ENCODE peak calls at places on chromosome 20, in nine cellular contexts. One of them, this sample, is unnamed.

GRCh38 chr20:19909696-19910095 is 107.5 kb upstream of the NAA20 start:
- DNase-seq in HCT116: no peak
- DNase-seq in transverse colon: peak
- DNase-seq in H1: no peak
- DNase-seq in endothelial cell of umbilical vein: no peak
- DNase-seq in prostate gland: no peak
- DNase-seq in breast epithelium: no peak
- DNase-seq in suprapubic skin: peak
- DNase-seq in stomach: peak
- DNase-seq in this sample: no peak

GRCh38 chr20:34043025-34043424 is 49.3 kb downstream of the RALY start:
- DNase-seq in endothelial cell of umbilical vein: no peak
- DNase-seq in suprapubic skin: no peak
- DNase-seq in HCT116: no peak
- DNase-seq in breast epithelium: no peak
- DNase-seq in stomach: no peak
- DNase-seq in H1: no peak
- DNase-seq in prostate gland: no peak
- DNase-seq in transverse colon: no peak
- DNase-seq in this sample: no peak

GRCh38 chr20:25495189-25495824 is 87.8 kb downstream of the GINS1 start:
- DNase-seq in H1: no peak
- DNase-seq in stomach: no peak
- DNase-seq in HCT116: no peak
- DNase-seq in suprapubic skin: no peak
- DNase-seq in endothelial cell of umbilical vein: no peak
- DNase-seq in transverse colon: no peak
- DNase-seq in breast epithelium: no peak
- DNase-seq in prostate gland: no peak
- DNase-seq in this sample: no peak

GRCh38 chr20:53763707-53764415 is 170.2 kb upstream of the ZNF217 start:
- DNase-seq in transverse colon: peak
- DNase-seq in HCT116: no peak
- DNase-seq in endothelial cell of umbilical vein: peak
- DNase-seq in suprapubic skin: no peak
- DNase-seq in breast epithelium: no peak
- DNase-seq in prostate gland: peak
- DNase-seq in stomach: peak
- DNase-seq in H1: peak
- DNase-seq in this sample: no peak

GRCh38 chr20:24631173-24631505 is 161.7 kb downstream of the SYNDIG1 start:
- DNase-seq in endothelial cell of umbilical vein: no peak
- DNase-seq in HCT116: no peak
- DNase-seq in H1: no peak
- DNase-seq in transverse colon: no peak
- DNase-seq in stomach: no peak
- DNase-seq in breast epithelium: no peak
- DNase-seq in prostate gland: no peak
- DNase-seq in suprapubic skin: no peak
- DNase-seq in this sample: no peak

GRCh38 chr20:7775072-7775471 is 165.2 kb downstream of the HAO1 start:
- DNase-seq in H1: no peak
- DNase-seq in transverse colon: no peak
- DNase-seq in breast epithelium: no peak
- DNase-seq in suprapubic skin: no peak
- DNase-seq in stomach: no peak
- DNase-seq in prostate gland: no peak
- DNase-seq in HCT116: no peak
- DNase-seq in endothelial cell of umbilical vein: no peak
- DNase-seq in this sample: no peak

GRCh38 chr20:50948132-50948785 is 10.1 kb downstream of the DPM1 start:
- DNase-seq in transverse colon: no peak
- DNase-seq in suprapubic skin: no peak
- DNase-seq in prostate gland: no peak
- DNase-seq in HCT116: no peak
- DNase-seq in H1: no peak
- DNase-seq in stomach: no peak
- DNase-seq in endothelial cell of umbilical vein: no peak
- DNase-seq in breast epithelium: no peak
- DNase-seq in this sample: no peak

GRCh38 chr20:2815242-2815900 is 584 bp downstream of the C20orf141 start:
- DNase-seq in HCT116: no peak
- DNase-seq in suprapubic skin: no peak
- DNase-seq in stomach: no peak
- DNase-seq in endothelial cell of umbilical vein: no peak
- DNase-seq in transverse colon: no peak
- DNase-seq in H1: no peak
- DNase-seq in breast epithelium: peak
- DNase-seq in prostate gland: no peak
- DNase-seq in this sample: no peak

GRCh38 chr20:63444548-63444947 is 27.9 kb downstream of the KCNQ2 start:
- DNase-seq in transverse colon: no peak
- DNase-seq in endothelial cell of umbilical vein: no peak
- DNase-seq in HCT116: no peak
- DNase-seq in stomach: no peak
- DNase-seq in prostate gland: no peak
- DNase-seq in suprapubic skin: no peak
- DNase-seq in H1: no peak
- DNase-seq in breast epithelium: no peak
- DNase-seq in this sample: no peak

GRCh38 chr20:63441136-63441776 is 31.2 kb downstream of the KCNQ2 start:
- DNase-seq in endothelial cell of umbilical vein: no peak
- DNase-seq in H1: no peak
- DNase-seq in prostate gland: no peak
- DNase-seq in HCT116: no peak
- DNase-seq in stomach: no peak
- DNase-seq in suprapubic skin: no peak
- DNase-seq in transverse colon: no peak
- DNase-seq in breast epithelium: no peak
- DNase-seq in this sample: no peak

GRCh38 chr20:63441777-63442493 is 30.5 kb downstream of the KCNQ2 start:
- DNase-seq in endothelial cell of umbilical vein: peak
- DNase-seq in HCT116: peak
- DNase-seq in stomach: peak
- DNase-seq in suprapubic skin: no peak
- DNase-seq in H1: no peak
- DNase-seq in breast epithelium: no peak
- DNase-seq in prostate gland: peak
- DNase-seq in transverse colon: peak
- DNase-seq in this sample: peak

GRCh38 chr20:63445075-63445734 is 27.2 kb downstream of the KCNQ2 start:
- DNase-seq in transverse colon: no peak
- DNase-seq in suprapubic skin: no peak
- DNase-seq in H1: no peak
- DNase-seq in prostate gland: no peak
- DNase-seq in stomach: no peak
- DNase-seq in HCT116: no peak
- DNase-seq in endothelial cell of umbilical vein: no peak
- DNase-seq in breast epithelium: no peak
- DNase-seq in this sample: no peak

GRCh38 chr20:63443606-63444395 is 28.7 kb downstream of the KCNQ2 start:
- DNase-seq in H1: no peak
- DNase-seq in prostate gland: no peak
- DNase-seq in endothelial cell of umbilical vein: no peak
- DNase-seq in HCT116: no peak
- DNase-seq in suprapubic skin: no peak
- DNase-seq in stomach: no peak
- DNase-seq in breast epithelium: no peak
- DNase-seq in transverse colon: no peak
- DNase-seq in this sample: no peak
- TF ChIP-seq POLR2A in H1: no peak
- TF ChIP-seq POLR2A in prostate gland: no peak
- TF ChIP-seq POLR2A in endothelial cell of umbilical vein: no peak
- TF ChIP-seq POLR2A in HCT116: no peak
- TF ChIP-seq POLR2A in suprapubic skin: no peak
- TF ChIP-seq POLR2A in stomach: no peak
- TF ChIP-seq POLR2A in breast epithelium: no peak
- TF ChIP-seq POLR2A in transverse colon: no peak
- TF ChIP-seq POLR2A in this sample: no peak

DNA sequence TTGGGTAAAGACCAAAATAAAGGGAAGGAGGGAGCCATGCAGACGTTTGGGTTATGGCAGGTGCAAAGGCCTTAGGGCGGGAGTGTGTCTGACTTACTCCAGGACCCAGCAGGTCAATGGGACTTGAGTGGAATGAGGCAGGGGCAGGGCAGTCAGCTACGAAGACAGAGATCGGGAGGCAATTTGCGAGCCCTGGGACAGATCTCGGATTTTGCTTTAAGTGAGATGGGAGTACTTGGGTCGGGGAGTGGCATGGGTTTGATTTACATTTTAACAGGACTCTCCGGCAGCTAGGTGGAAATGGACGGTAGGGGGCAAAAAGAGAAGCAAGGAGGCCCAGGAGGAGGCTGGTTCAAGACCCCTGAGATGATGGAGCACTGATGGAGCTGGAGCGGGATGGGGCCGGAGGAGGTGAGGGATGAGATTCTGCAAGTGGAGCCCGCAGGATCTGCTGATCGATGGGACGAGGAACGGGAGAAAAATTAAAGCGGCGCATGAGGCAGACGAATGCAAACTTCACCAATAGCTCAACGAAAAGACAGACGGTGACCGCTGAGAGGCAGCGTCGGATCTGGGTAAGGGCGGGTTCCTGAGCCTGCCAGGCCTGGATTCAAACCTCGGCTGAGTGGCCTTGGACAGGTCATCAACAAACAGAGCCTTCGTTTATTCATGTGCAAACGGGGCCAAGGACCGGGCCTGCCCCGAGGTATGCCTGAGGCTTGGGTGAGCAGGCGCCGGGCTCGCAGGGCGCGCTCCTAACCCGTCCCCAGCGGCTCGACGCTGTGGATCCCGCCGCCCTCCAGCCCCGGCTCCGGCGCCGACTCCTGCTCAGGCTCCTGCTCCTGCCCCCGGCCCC is 774 bp upstream of the RBCK1 start:
- DNase-seq in H1: peak
- DNase-seq in suprapubic skin: peak
- DNase-seq in prostate gland: peak
- DNase-seq in transverse colon: peak
- DNase-seq in breast epithelium: peak
- DNase-seq in stomach: peak
- DNase-seq in endothelial cell of umbilical vein: peak
- DNase-seq in HCT116: peak
- DNase-seq in this sample: peak
- TF ChIP-seq POLR2AphosphoS5 in H1: peak
- TF ChIP-seq POLR2AphosphoS5 in suprapubic skin: peak
- TF ChIP-seq POLR2AphosphoS5 in prostate gland: peak
- TF ChIP-seq POLR2AphosphoS5 in transverse colon: peak
- TF ChIP-seq POLR2AphosphoS5 in breast epithelium: no peak
- TF ChIP-seq POLR2AphosphoS5 in stomach: peak
- TF ChIP-seq POLR2AphosphoS5 in endothelial cell of umbilical vein: peak
- TF ChIP-seq POLR2AphosphoS5 in HCT116: peak
- TF ChIP-seq POLR2AphosphoS5 in this sample: peak

DNA sequence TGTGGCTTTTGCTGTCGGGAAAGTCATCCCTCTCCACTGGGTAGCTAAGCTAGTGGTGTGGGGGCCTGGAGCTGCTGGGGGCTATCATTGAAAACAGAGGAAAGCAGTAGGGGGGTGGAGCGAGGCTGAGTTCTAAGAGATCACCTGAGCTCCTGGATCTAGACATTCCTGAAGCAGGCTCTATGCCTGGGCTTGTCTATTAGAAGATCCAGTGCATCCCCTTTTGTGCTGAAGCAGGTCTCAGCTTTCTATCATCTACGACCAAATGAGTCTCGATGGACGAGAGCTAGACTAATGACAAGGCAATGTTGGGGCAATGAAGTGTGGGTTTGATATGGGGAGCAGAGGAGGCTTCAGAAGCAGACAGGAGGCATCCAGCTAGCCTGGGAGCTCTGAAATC is 18.5 kb downstream of the ZBP1 start:
- DNase-seq in HCT116: no peak
- DNase-seq in suprapubic skin: no peak
- DNase-seq in breast epithelium: no peak
- DNase-seq in endothelial cell of umbilical vein: no peak
- DNase-seq in stomach: no peak
- DNase-seq in prostate gland: no peak
- DNase-seq in transverse colon: no peak
- DNase-seq in H1: no peak
- DNase-seq in this sample: no peak
- TF ChIP-seq POLR2A in HCT116: no peak
- TF ChIP-seq POLR2A in suprapubic skin: no peak
- TF ChIP-seq POLR2A in breast epithelium: no peak
- TF ChIP-seq POLR2A in endothelial cell of umbilical vein: no peak
- TF ChIP-seq POLR2A in stomach: no peak
- TF ChIP-seq POLR2A in prostate gland: no peak
- TF ChIP-seq POLR2A in transverse colon: no peak
- TF ChIP-seq POLR2A in H1: no peak
- TF ChIP-seq POLR2A in this sample: no peak

GRCh38 chr20:15847415-15847814 is 725.8 kb downstream of the KIF16B start:
- DNase-seq in breast epithelium: no peak
- DNase-seq in stomach: no peak
- DNase-seq in H1: no peak
- DNase-seq in prostate gland: no peak
- DNase-seq in endothelial cell of umbilical vein: no peak
- DNase-seq in HCT116: no peak
- DNase-seq in transverse colon: no peak
- DNase-seq in suprapubic skin: no peak
- DNase-seq in this sample: no peak
- TF ChIP-seq POLR2AphosphoS5 in breast epithelium: no peak
- TF ChIP-seq POLR2AphosphoS5 in stomach: no peak
- TF ChIP-seq POLR2AphosphoS5 in H1: no peak
- TF ChIP-seq POLR2AphosphoS5 in prostate gland: no peak
- TF ChIP-seq POLR2AphosphoS5 in endothelial cell of umbilical vein: no peak
- TF ChIP-seq POLR2AphosphoS5 in HCT116: no peak
- TF ChIP-seq POLR2AphosphoS5 in transverse colon: no peak
- TF ChIP-seq POLR2AphosphoS5 in suprapubic skin: no peak
- TF ChIP-seq POLR2AphosphoS5 in this sample: no peak

DNA sequence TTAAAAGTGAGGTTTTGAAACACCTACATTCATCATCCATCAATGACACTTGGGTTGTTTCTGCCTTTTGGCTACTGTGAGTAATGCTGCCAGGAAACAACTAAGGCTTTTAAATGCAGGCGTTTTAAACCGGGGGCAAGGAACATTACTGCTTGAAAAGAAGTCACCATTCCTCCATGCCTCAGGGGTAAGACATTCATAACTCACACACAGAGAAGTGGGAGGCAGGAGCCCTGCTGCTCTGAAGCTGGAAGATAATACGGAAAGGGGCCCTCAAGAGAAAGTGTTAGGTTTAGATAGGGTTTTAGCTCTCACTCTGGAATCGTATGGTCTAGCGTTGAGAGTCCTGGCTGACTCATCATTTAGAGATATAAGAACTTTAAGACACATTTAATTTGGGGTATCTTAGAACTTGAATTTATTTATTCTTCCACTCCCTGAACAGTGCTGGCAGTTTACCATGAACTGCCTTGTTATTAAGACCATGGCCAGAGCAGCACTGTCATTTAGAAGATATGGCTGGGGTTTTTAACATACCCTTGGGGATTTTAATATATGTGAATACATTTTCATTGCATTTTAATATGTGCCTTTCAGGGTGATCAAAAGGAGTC is 1.8 kb downstream of the TUBB1 start:
- DNase-seq in breast epithelium: no peak
- DNase-seq in stomach: no peak
- DNase-seq in transverse colon: no peak
- DNase-seq in prostate gland: no peak
- DNase-seq in HCT116: no peak
- DNase-seq in suprapubic skin: no peak
- DNase-seq in endothelial cell of umbilical vein: no peak
- DNase-seq in H1: no peak
- DNase-seq in this sample: no peak
- TF ChIP-seq POLR2A in breast epithelium: no peak
- TF ChIP-seq POLR2A in stomach: no peak
- TF ChIP-seq POLR2A in transverse colon: no peak
- TF ChIP-seq POLR2A in prostate gland: no peak
- TF ChIP-seq POLR2A in HCT116: no peak
- TF ChIP-seq POLR2A in suprapubic skin: no peak
- TF ChIP-seq POLR2A in endothelial cell of umbilical vein: no peak
- TF ChIP-seq POLR2A in H1: no peak
- TF ChIP-seq POLR2A in this sample: no peak

GRCh38 chr20:62795023-62795761 is 1.1 kb upstream of the MRGBP start:
- DNase-seq in prostate gland: no peak
- DNase-seq in breast epithelium: no peak
- DNase-seq in HCT116: no peak
- DNase-seq in stomach: no peak
- DNase-seq in H1: no peak
- DNase-seq in endothelial cell of umbilical vein: peak
- DNase-seq in transverse colon: peak
- DNase-seq in suprapubic skin: no peak
- DNase-seq in this sample: no peak
- TF ChIP-seq POLR2AphosphoS5 in prostate gland: no peak
- TF ChIP-seq POLR2AphosphoS5 in breast epithelium: peak
- TF ChIP-seq POLR2AphosphoS5 in HCT116: peak
- TF ChIP-seq POLR2AphosphoS5 in stomach: peak
- TF ChIP-seq POLR2AphosphoS5 in H1: no peak
- TF ChIP-seq POLR2AphosphoS5 in endothelial cell of umbilical vein: peak
- TF ChIP-seq POLR2AphosphoS5 in transverse colon: no peak
- TF ChIP-seq POLR2AphosphoS5 in suprapubic skin: no peak
- TF ChIP-seq POLR2AphosphoS5 in this sample: no peak

This sample was measured in GM12891.